ENCODE peak calls at places on chromosomes 1 and 21, in ten cellular contexts. J is adrenal gland; R is GM12864; Y is PC-9; O is CD8-positive, alpha-beta T cell; Z is neural progenitor cell; L is HFF-Myc; M is brain microvascular endothelial cell; X is astrocyte of the spinal cord; P is cardiac fibroblast. I is an unnamed sample.

GRCh38 chr1:67888707-67889106 is 55.4 kb upstream of the GNG12 start:
- DNase-seq in J (no peak), R (no peak), Y (no peak), O (no peak), Z (peak), L (no peak), M (peak), X (peak), P (peak), I (no peak)

GRCh38 chr1:7783178-7783711 is 846 bp upstream of the PER3 start:
- DNase-seq in J (peak), R (no peak), Y (peak), O (no peak), Z (no peak), L (no peak), M (peak), X (peak), P (peak), I (peak)

GRCh38 chr21:37208056-37208705 is 59.0 kb downstream of the VPS26C start:
- DNase-seq in J (peak), R (no peak), Y (no peak), O (no peak), Z (no peak), L (no peak), M (no peak), X (peak), P (no peak), I (no peak)

GRCh38 chr21:37269481-37269880 is 2.3 kb upstream of the VPS26C start:
- DNase-seq in J (no peak), R (no peak), Y (no peak), O (no peak), Z (no peak), L (no peak), M (no peak), X (no peak), P (no peak), I (no peak)

GRCh38 chr1:197924516-197925123 is 7.4 kb downstream of the LHX9 start:
- DNase-seq in J (peak), R (no peak), Y (no peak), O (no peak), Z (peak), L (peak), M (no peak), X (peak), P (peak), I (peak)

GRCh38 chr1:161779393-161779792 is 13.3 kb downstream of the ATF6 start:
- DNase-seq in J (no peak), R (no peak), Y (no peak), O (no peak), Z (no peak), L (no peak), M (no peak), X (no peak), P (no peak), I (peak)

GRCh38 chr1:78301141-78301540 is 189.6 kb upstream of the PTGFR start:
- DNase-seq in J (no peak), R (no peak), Y (no peak), O (no peak), Z (no peak), L (no peak), M (no peak), X (no peak), P (no peak), I (peak)

GRCh38 chr1:79663916-79664315 is 657.4 kb upstream of the ADGRL4 start:
- DNase-seq in J (no peak), R (no peak), Y (no peak), O (no peak), Z (peak), L (no peak), M (peak), X (peak), P (peak), I (no peak)

GRCh38 chr1:245398180-245398579 is 243.4 kb downstream of the KIF26B start:
- DNase-seq in J (no peak), R (no peak), Y (no peak), O (no peak), Z (no peak), L (no peak), M (no peak), X (no peak), P (no peak), I (no peak)

GRCh38 chr1:43144228-43144627 is 27.9 kb downstream of the EBNA1BP2 start:
- DNase-seq in J (no peak), R (no peak), Y (no peak), O (no peak), Z (no peak), L (no peak), M (peak), X (peak), P (peak), I (no peak)

GRCh38 chr1:234610582-234611152 is 689 bp upstream of the IRF2BP2 start:
- DNase-seq in J (peak), R (peak), Y (peak), O (peak), Z (peak), L (no peak), M (peak), X (peak), P (peak), I (peak)

GRCh38 chr1:217373761-217374701 is 256.9 kb downstream of the GPATCH2 start:
- DNase-seq in J (no peak), R (no peak), Y (no peak), O (no peak), Z (no peak), L (no peak), M (no peak), X (no peak), P (no peak), I (no peak)
- H3K4me3 ChIP-seq in J (no peak), R (no peak), Y (no peak), O (no peak), Z (no peak), L (no peak), M (no peak), X (no peak), P (no peak), I (no peak)

GRCh38 chr21:43643193-43643592 is 16.1 kb downstream of the HSF2BP start:
- DNase-seq in J (no peak), R (no peak), Y (no peak), O (no peak), Z (no peak), L (no peak), M (no peak), X (no peak), P (no peak), I (no peak)

GRCh38 chr21:43646550-43647260 is 12.6 kb downstream of the HSF2BP start:
- DNase-seq in J (peak), R (peak), Y (peak), O (peak), Z (peak), L (peak), M (peak), X (peak), P (peak), I (peak)

GRCh38 chr21:43644609-43645008 is 14.7 kb downstream of the HSF2BP start:
- DNase-seq in J (no peak), R (no peak), Y (no peak), O (no peak), Z (no peak), L (no peak), M (peak), X (peak), P (peak), I (peak)

GRCh38 chr21:43645987-43646386 is 13.3 kb downstream of the HSF2BP start:
- DNase-seq in J (no peak), R (no peak), Y (no peak), O (no peak), Z (no peak), L (no peak), M (no peak), X (no peak), P (no peak), I (no peak)

GRCh38 chr21:43645414-43645891 is 13.8 kb downstream of the HSF2BP start:
- DNase-seq in J (peak), R (peak), Y (peak), O (no peak), Z (peak), L (peak), M (peak), X (peak), P (peak), I (peak)
- TF ChIP-seq CTCF in J (peak), R (peak), Y (no peak), O (no peak), Z (peak), L (peak), M (peak), X (peak), P (peak), I (peak)

GRCh38 chr1:154420172-154420571 is 15.0 kb downstream of the IL6R start:
- DNase-seq in J (peak), R (no peak), Y (peak), O (peak), Z (no peak), L (peak), M (peak), X (peak), P (peak), I (peak)
- H3K4me3 ChIP-seq in J (no peak), R (no peak), Y (no peak), O (peak), Z (no peak), L (no peak), M (no peak), X (no peak), P (no peak), I (no peak)

DNA sequence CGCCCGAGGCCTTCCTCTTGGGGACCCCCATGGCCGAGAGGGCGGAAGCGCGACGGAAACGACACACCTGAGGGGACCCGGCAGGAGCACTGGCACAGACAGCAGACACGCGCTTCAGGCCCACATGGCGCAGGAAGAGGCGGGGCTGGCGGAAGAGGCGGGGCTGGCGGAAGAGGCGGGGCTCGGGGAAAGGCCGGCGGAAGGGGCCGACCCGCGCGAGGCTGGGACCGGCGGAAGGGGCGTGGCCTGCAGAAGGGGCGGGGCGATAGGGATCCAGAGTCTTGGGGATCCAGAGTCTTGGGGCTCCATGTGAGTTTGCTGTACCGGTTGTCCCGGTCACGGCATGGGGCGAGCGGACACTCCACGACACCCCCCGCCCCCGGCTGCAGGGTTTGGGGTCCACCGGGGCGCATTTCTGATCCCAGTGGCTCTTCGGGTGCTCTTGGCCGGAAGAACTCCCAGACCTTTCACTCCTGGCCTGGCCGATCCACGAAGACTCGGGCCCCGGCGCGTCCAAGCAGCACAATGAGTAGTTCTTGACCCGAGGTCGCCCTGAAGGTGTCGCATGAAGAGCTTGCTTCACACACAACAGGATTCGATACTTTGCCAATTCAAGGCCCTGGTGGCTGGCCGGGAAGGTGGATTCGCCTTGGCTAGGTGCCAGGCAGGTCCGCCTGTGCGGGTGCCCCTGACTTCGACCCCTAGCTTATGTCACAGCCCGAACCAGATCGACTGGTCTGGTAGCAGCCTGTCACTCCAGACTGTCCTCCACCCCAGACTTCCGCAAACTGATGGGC is at the start of gene URB1:
- DNase-seq in J (peak), R (peak), Y (peak), O (peak), Z (peak), L (no peak), M (peak), X (peak), P (peak), I (peak)
- TF ChIP-seq CTCF in J (no peak), R (no peak), Y (no peak), O (no peak), Z (no peak), L (no peak), M (no peak), X (no peak), P (no peak), I (no peak)

GRCh38 chr1:168134132-168135041 is 2.3 kb downstream of the GPR161 start:
- DNase-seq in J (no peak), R (no peak), Y (no peak), O (no peak), Z (no peak), L (no peak), M (no peak), X (peak), P (no peak), I (no peak)

GRCh38 chr1:168137515-168137821 is 738 bp upstream of the GPR161 start:
- DNase-seq in J (no peak), R (no peak), Y (no peak), O (no peak), Z (no peak), L (no peak), M (no peak), X (no peak), P (no peak), I (no peak)

GRCh38 chr1:168136709-168137514 is at the start of gene GPR161:
- DNase-seq in J (peak), R (no peak), Y (no peak), O (no peak), Z (peak), L (no peak), M (no peak), X (peak), P (peak), I (peak)

GRCh38 chr1:168135982-168136708 is 585 bp downstream of the GPR161 start:
- DNase-seq in J (no peak), R (no peak), Y (no peak), O (no peak), Z (peak), L (no peak), M (no peak), X (no peak), P (peak), I (peak)

DNA sequence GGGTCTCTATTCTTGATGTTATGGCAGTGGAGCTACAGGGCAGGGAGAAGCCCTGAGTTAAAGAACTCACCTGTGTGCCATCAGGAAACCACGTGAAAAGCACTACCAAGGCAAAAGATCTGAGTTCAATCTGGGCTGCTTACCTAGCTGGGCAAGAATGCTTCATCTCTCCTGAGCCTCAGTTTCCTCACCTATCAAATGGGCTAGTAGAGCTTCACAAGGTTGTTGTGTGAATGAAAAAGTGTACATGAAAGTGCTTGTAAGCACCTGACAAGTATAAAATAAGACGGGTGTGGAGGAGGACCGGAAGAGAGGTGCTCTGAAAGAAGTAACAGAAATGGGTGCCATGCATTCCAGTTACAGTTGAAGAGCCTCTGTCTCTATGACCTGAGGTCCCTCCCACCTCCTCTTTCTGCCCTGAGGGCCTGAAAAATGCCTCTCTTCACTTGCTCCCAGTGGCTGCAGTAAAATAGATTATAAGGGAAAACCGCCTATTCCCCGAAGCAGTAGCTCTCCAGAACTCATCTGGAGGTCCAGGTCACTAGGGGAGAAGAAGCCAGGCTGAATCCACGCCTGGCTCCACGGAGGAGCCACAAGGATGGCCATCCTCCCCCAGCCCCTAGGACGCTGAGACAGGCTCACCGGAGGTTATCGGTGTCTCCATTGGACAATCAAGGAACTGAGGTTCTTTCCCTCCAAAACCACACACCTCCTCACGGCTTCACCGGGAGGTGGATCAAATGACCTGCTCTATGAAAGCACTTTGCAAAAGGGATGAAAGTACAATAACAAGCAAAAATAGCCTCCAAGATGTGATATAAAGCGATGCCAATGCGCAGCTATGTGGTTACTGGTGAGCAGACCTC is 1.4 kb downstream of the GPR161 start:
- DNase-seq in J (no peak), R (no peak), Y (no peak), O (no peak), Z (no peak), L (no peak), M (no peak), X (peak), P (no peak), I (no peak)
- H3K4me3 ChIP-seq in J (no peak), R (peak), Y (peak), O (peak), Z (peak), L (peak), M (peak), X (peak), P (peak), I (peak)

GRCh38 chr1:2406451-2407041 is 5.8 kb downstream of the PEX10 start:
- DNase-seq in J (no peak), R (no peak), Y (peak), O (no peak), Z (peak), L (no peak), M (no peak), X (no peak), P (no peak), I (no peak)
- TF ChIP-seq CTCF in J (no peak), R (no peak), Y (no peak), O (no peak), Z (peak), L (no peak), M (peak), X (peak), P (no peak), I (no peak)

GRCh38 chr1:215423288-215423687 is 143.8 kb upstream of the KCTD3 start:
- DNase-seq in J (peak), R (no peak), Y (no peak), O (no peak), Z (no peak), L (no peak), M (no peak), X (no peak), P (no peak), I (no peak)
- H3K4me3 ChIP-seq in J (no peak), R (no peak), Y (no peak), O (no peak), Z (no peak), L (no peak), M (no peak), X (no peak), P (no peak), I (no peak)